ENCODE peak calls at places on chromosomes 1 and 21, in five cellular contexts. S is dorsolateral prefrontal cortex, C is omental fat pad, B is pancreas, P is K562. I is an unnamed sample.

GRCh38 chr1:30845237-30845636 is 63.3 kb downstream of the SDC3 start:
- DNase-seq in S (no peak), C (no peak), B (no peak), P (no peak), I (no peak)

GRCh38 chr1:110163591-110163990 is 13.3 kb downstream of the SLC6A17 start:
- DNase-seq in S (no peak), C (no peak), B (no peak), P (no peak), I (peak; percentile 21)

GRCh38 chr1:174023438-174023837 is 1.3 kb upstream of the RC3H1 start:
- DNase-seq in S (no peak), C (no peak), B (no peak), P (no peak), I (peak; percentile 40)

GRCh38 chr1:201795066-201795465 is 33.9 kb upstream of the IPO9 start:
- DNase-seq in S (no peak), C (no peak), B (no peak), P (no peak), I (no peak)

GRCh38 chr1:48203287-48203900 is 19.1 kb upstream of the SLC5A9 start:
- DNase-seq in S (no peak), C (no peak), B (no peak), P (peak; percentile 75), I (peak; percentile 44)

GRCh38 chr1:110726755-110727154 is 52.0 kb upstream of the KCNA3 start:
- DNase-seq in S (no peak), C (no peak), B (no peak), P (no peak), I (no peak)

GRCh38 chr1:175394739-175395138 is 202.2 kb upstream of the KIAA0040 start:
- DNase-seq in S (no peak), C (no peak), B (peak; percentile 92), P (no peak), I (no peak)

GRCh38 chr1:234957330-234958065 is 171.1 kb downstream of the TOMM20 start:
- DNase-seq in S (no peak), C (no peak), B (peak; percentile 79), P (peak; percentile 71), I (no peak)

GRCh38 chr1:225845633-225846259 is 35.8 kb downstream of the EPHX1 start:
- DNase-seq in S (peak; percentile 47), C (no peak), B (peak; percentile 79), P (peak; percentile 87), I (peak; percentile 77)

GRCh38 chr21:32359719-32360260 is 33.0 kb downstream of the URB1 start:
- DNase-seq in S (no peak), C (no peak), B (no peak), P (no peak), I (no peak)

GRCh38 chr1:17027900-17028299 is 16.2 kb upstream of the ATP13A2 start:
- DNase-seq in S (no peak), C (no peak), B (no peak), P (no peak), I (no peak)

GRCh38 chr1:171816300-171816901 is 24.9 kb upstream of the DNM3 start:
- DNase-seq in S (no peak), C (no peak), B (no peak), P (no peak), I (no peak)

GRCh38 chr1:18511469-18511997 is 30.8 kb downstream of the KLHDC7A start:
- DNase-seq in S (no peak), C (no peak), B (no peak), P (no peak), I (no peak)

GRCh38 chr1:109301874-109302273 is 4.9 kb downstream of the MYBPHL start:
- DNase-seq in S (no peak), C (no peak), B (no peak), P (no peak), I (no peak)

GRCh38 chr1:76640092-76640491 is 227.2 kb upstream of the ST6GALNAC5 start:
- DNase-seq in S (no peak), C (no peak), B (no peak), P (no peak), I (no peak)

GRCh38 chr1:244163131-244163530 is 112.0 kb downstream of the ZBTB18 start:
- DNase-seq in S (no peak), C (no peak), B (no peak), P (no peak), I (no peak)

GRCh38 chr1:180640531-180640949 is 8.7 kb downstream of the XPR1 start:
- DNase-seq in S (no peak), C (no peak), B (no peak), P (no peak), I (no peak)

GRCh38 chr1:62716397-62716796 is 28.2 kb upstream of the DOCK7 start:
- DNase-seq in S (no peak), C (no peak), B (no peak), P (no peak), I (no peak)

GRCh38 chr1:11567244-11568065 is 86.8 kb downstream of the FBXO2 start:
- DNase-seq in S (no peak), C (no peak), B (no peak), P (no peak), I (no peak)

GRCh38 chr1:230185076-230186001 is 118.3 kb downstream of the GALNT2 start:
- DNase-seq in S (no peak), C (no peak), B (no peak), P (no peak), I (no peak)

GRCh38 chr1:230568008-230568407 is 74.3 kb upstream of the COG2 start:
- DNase-seq in S (peak; percentile 84), C (no peak), B (peak; percentile 32), P (no peak), I (no peak)

GRCh38 chr1:6097117-6097595 is 51.5 kb downstream of the KCNAB2 start:
- DNase-seq in S (no peak), C (no peak), B (peak; percentile 7), P (no peak), I (no peak)

GRCh38 chr1:153985341-153985912 is 712 bp downstream of the RAB13 start:
- DNase-seq in S (no peak), C (peak; percentile 61), B (no peak), P (peak; percentile 60), I (no peak)

GRCh38 chr21:45541221-45542039 is 810 bp downstream of the SLC19A1 start:
- DNase-seq in S (peak; percentile 76), C (peak; percentile 42), B (peak; percentile 75), P (peak; percentile 96), I (peak; percentile 21)

GRCh38 chr1:20271498-20272400 is 18.9 kb upstream of the VWA5B1 start:
- DNase-seq in S (no peak), C (no peak), B (no peak), P (no peak), I (no peak)

GRCh38 chr1:64900916-64901315 is 65.4 kb downstream of the JAK1 start:
- DNase-seq in S (no peak), C (no peak), B (no peak), P (no peak), I (no peak)

DNA sequence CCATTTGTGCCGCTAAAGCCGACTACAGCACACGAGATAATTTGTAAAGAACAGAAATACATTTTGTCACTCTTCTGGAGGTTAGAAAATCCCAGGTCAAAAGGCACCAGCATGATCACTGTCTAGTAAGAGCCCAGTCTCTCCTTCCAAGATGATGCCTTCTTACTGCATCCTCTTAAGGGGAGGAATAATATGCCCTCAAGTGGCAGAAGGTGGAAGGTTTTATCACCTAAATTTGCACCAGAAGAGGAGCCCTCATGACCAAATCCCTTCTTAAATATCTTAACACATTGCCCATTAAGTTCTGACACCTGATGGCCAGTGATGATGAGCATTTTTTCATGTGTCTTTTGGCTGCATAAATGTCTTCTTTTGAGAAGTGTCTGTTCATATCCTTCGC is 326.7 kb upstream of the RGS18 start:
- DNase-seq in S (no peak), C (no peak), B (no peak), P (no peak), I (no peak)
- TF ChIP-seq CTCF in S (no peak), C (no peak), B (no peak), P (no peak), I (no peak)

GRCh38 chr21:44442266-44443125 is 12.8 kb upstream of the LRRC3 start:
- DNase-seq in S (no peak), C (no peak), B (peak; percentile 20), P (no peak), I (no peak)

GRCh38 chr21:44443891-44444285 is 11.4 kb upstream of the LRRC3 start:
- DNase-seq in S (no peak), C (no peak), B (peak; percentile 17), P (no peak), I (no peak)

GRCh38 chr21:44443291-44443890 is 11.9 kb upstream of the LRRC3 start:
- DNase-seq in S (no peak), C (no peak), B (no peak), P (no peak), I (no peak)

GRCh38 chr21:44445413-44445812 is 9.9 kb upstream of the LRRC3 start:
- DNase-seq in S (peak; percentile 2), C (no peak), B (no peak), P (no peak), I (no peak)

GRCh38 chr21:44444286-44444931 is 10.9 kb upstream of the LRRC3 start:
- DNase-seq in S (no peak), C (no peak), B (no peak), P (peak; percentile 53), I (peak; percentile 54)
- TF ChIP-seq CTCF in S (no peak), C (no peak), B (no peak), P (peak; percentile 69), I (peak; percentile 37)

GRCh38 chr1:27960762-27961645 is 1.2 kb downstream of the XKR8 start:
- DNase-seq in S (no peak), C (no peak), B (no peak), P (no peak), I (no peak)

GRCh38 chr1:27961646-27962221 is 2.0 kb downstream of the XKR8 start:
- DNase-seq in S (no peak), C (no peak), B (no peak), P (no peak), I (no peak)

GRCh38 chr1:27957655-27958054 is 2.1 kb upstream of the XKR8 start:
- DNase-seq in S (no peak), C (no peak), B (no peak), P (no peak), I (no peak)

GRCh38 chr1:27958513-27958912 is 1.3 kb upstream of the XKR8 start:
- DNase-seq in S (no peak), C (no peak), B (peak; percentile 67), P (no peak), I (no peak)

DNA sequence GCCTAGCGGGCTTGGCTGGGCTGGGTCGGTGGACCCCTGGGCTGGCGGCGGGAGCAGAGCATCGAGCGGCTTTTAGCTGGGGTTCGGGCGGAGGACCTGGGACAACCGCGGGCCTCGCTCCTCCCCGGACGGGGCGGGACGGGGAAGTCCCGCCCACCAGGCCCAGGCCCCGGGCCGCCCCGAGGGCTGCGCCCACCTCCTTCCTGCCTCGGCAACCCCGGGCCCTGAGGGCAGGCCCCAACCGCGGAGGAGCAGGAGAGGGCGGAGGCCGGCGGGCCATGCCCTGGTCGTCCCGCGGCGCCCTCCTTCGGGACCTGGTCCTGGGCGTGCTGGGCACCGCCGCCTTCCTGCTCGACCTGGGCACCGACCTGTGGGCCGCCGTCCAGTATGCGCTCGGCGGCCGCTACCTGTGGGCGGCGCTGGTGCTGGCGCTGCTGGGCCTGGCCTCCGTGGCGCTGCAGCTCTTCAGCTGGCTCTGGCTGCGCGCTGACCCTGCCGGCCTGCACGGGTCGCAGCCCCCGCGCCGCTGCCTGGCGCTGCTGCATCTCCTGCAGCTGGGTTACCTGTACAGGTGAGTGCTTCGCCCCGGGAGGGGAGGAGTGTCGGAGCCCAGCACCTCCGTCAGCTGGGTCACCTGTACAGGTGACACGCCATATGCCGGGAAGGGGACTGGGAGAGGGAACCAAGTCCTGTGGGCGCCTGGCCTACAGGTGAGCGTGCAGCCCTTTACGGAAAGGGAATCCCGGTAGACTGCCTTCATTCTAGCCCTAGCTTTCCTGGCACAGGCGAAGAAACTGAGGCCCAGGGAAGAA is at the start of gene XKR8:
- DNase-seq in S (peak; percentile 54), C (no peak), B (peak; percentile 88), P (peak; percentile 87), I (peak; percentile 85)
- TF ChIP-seq CTCF in S (peak; percentile 49), C (no peak), B (peak; percentile 18), P (peak; percentile 32), I (no peak)

GRCh38 chr1:113963281-113963906 is 15.9 kb upstream of the OLFML3 start:
- DNase-seq in S (no peak), C (no peak), B (no peak), P (no peak), I (no peak)
- TF ChIP-seq CTCF in S (peak; percentile 38), C (no peak), B (no peak), P (no peak), I (no peak)

I was measured in endothelial cell.